ENCODE peak calls at places on chromosome 22, in nine cellular contexts. J, Y, Z, E, F, R, D, I and T are unnamed samples.

GRCh38 chr22:25496396-25497064 is 67.9 kb upstream of the GRK3 start:
- DNase-seq in R (no peak), Y (no peak), I (no peak), J (no peak), D (no peak), E (no peak), Z (no peak), F (no peak), T (no peak)

GRCh38 chr22:45975266-45976161 is 1.4 kb downstream of the WNT7B start:
- DNase-seq in D (peak; percentile 57), F (no peak), I (no peak), J (no peak), E (no peak), Y (no peak), R (no peak), Z (peak; percentile 40), T (peak; percentile 74)

GRCh38 chr22:26848244-26848920 is 191.0 kb downstream of the MIAT start:
- DNase-seq in F (peak; percentile 73), I (peak; percentile 18), Z (peak; percentile 28), Y (peak; percentile 71), R (no peak), E (no peak), D (no peak), J (no peak), T (no peak)

GRCh38 chr22:44167501-44167900 is 13.2 kb upstream of the PARVG start:
- DNase-seq in E (no peak), R (no peak), Z (no peak), F (no peak), Y (no peak), D (no peak), J (no peak), I (no peak), T (no peak)

GRCh38 chr22:19204640-19205039 is 26.1 kb upstream of the SLC25A1 start:
- DNase-seq in Z (no peak), J (no peak), E (no peak), R (no peak), F (no peak), I (no peak), Y (no peak), D (no peak), T (no peak)

GRCh38 chr22:36988075-36988474 is 31.2 kb downstream of the TST start:
- DNase-seq in F (no peak), J (no peak), D (no peak), Z (no peak), Y (no peak), I (no peak), E (no peak), R (no peak), T (no peak)

GRCh38 chr22:41458161-41458728 is 10.2 kb downstream of the PHF5A start:
- DNase-seq in F (no peak), E (no peak), Y (no peak), D (no peak), J (no peak), I (no peak), R (no peak), Z (no peak), T (no peak)

GRCh38 chr22:31106001-31106571 is 1.3 kb downstream of the SELENOM start:
- DNase-seq in D (no peak), Y (no peak), F (peak; percentile 33), R (no peak), E (peak; percentile 41), J (peak; percentile 19), Z (peak; percentile 39), I (no peak), T (no peak)

GRCh38 chr22:30927806-30928205 is 40.8 kb downstream of the MORC2 start:
- DNase-seq in E (no peak), F (no peak), J (no peak), D (no peak), R (no peak), Z (no peak), I (no peak), Y (no peak), T (no peak)

GRCh38 chr22:45316796-45317526 is 7.2 kb downstream of the FAM118A start:
- DNase-seq in Z (no peak), F (no peak), E (no peak), J (no peak), I (no peak), R (no peak), Y (no peak), D (no peak), T (no peak)

DNA sequence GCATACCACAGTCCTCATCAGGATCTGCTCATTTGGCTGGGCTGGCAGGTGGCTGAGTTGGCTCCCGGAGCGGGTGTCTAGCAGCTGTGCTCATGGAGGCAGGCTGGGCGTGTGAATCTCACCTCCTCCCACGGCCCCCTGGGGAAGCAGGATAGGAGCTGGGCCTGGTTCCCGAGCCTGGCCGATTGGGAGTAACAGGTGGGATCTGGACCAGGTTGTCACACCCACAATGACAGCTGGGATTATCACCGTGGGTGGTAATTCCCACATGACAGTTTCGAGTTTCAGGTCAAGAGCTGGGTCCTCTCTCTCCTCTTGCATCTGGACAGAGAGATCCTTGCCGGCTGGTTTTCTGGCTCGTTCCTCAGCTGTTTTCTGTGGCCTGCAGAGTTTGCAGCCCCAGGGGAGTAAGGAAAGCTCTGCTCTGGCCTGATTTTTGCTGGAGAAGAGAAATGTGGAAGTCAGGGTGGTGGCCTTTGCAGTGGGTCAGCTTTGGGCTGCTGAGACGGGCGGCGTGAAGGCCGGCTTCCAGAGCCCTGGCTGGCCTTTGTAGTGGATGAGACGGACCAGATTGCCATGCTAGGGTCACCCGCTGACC is 57.0 kb downstream of the BCR start:
- DNase-seq in I (no peak), Z (peak; percentile 96), E (peak; percentile 70), J (no peak), D (no peak), Y (peak; percentile 32), F (no peak), R (peak; percentile 41), T (no peak)
- H3K4me3 ChIP-seq in I (no peak overlapping the region), Z (no peak overlapping the region), E (no peak overlapping the region), J (no peak overlapping the region), D (no peak overlapping the region), Y (no peak overlapping the region), F (no peak overlapping the region), R (no peak overlapping the region), T (no peak overlapping the region)

GRCh38 chr22:29062286-29062949 is 787 bp upstream of the C22orf31 start:
- DNase-seq in D (no peak), F (no peak), J (no peak), E (no peak), I (no peak), R (no peak), Y (peak; percentile 22), Z (peak; percentile 87), T (no peak)
- H3K4me3 ChIP-seq in D (no peak overlapping the region), F (no peak overlapping the region), J (no peak overlapping the region), E (no peak overlapping the region), I (no peak overlapping the region), R (no peak overlapping the region), Y (no peak overlapping the region), Z (no peak overlapping the region), T (no peak overlapping the region)

GRCh38 chr22:39094717-39095389 is 2.2 kb upstream of the APOBEC3H start:
- DNase-seq in J (no peak), D (no peak), E (no peak), Z (peak; percentile 64), Y (no peak), R (no peak), I (no peak), F (no peak), T (peak; percentile 9)

GRCh38 chr22:39095971-39096370 is 1.1 kb upstream of the APOBEC3H start:
- DNase-seq in Z (no peak), E (no peak), R (no peak), Y (no peak), J (no peak), D (no peak), I (no peak), F (no peak), T (peak; percentile 16)

GRCh38 chr22:39098576-39098975 is 1.5 kb downstream of the APOBEC3H start:
- DNase-seq in J (no peak), I (no peak), Z (no peak), E (no peak), Y (no peak), D (no peak), R (no peak), F (no peak), T (no peak)

GRCh38 chr22:39098026-39098425 is 982 bp downstream of the APOBEC3H start:
- DNase-seq in D (no peak), J (no peak), Y (no peak), I (peak; percentile 55), R (no peak), F (no peak), E (no peak), Z (peak; percentile 62), T (no peak)

GRCh38 chr22:39097098-39098020 is at the start of gene APOBEC3H:
- DNase-seq in F (no peak), D (peak; percentile 88), I (peak; percentile 80), J (no peak), R (no peak), E (no peak), Y (no peak), Z (no peak), T (peak; percentile 13)
- H3K4me3 ChIP-seq in F (no peak within 1 kb of the TSS), D (no peak within 1 kb of the TSS), I (peak within 1 kb of the TSS; percentile 19), J (no peak within 1 kb of the TSS), R (no peak within 1 kb of the TSS), E (no peak within 1 kb of the TSS), Y (no peak within 1 kb of the TSS), Z (no peak within 1 kb of the TSS), T (no peak within 1 kb of the TSS)

GRCh38 chr22:50262460-50262911 is 1.0 kb upstream of the MAPK12 start:
- DNase-seq in Z (no peak), E (no peak), Y (no peak), F (no peak), D (peak; percentile 40), I (peak; percentile 67), J (peak; percentile 50), R (no peak), T (no peak)

GRCh38 chr22:50260801-50261614 is 475 bp downstream of the MAPK12 start:
- DNase-seq in J (peak; percentile 72), R (no peak), F (peak; percentile 71), D (no peak), Y (peak; percentile 57), I (peak; percentile 52), Z (no peak), E (no peak), T (no peak)

GRCh38 chr22:50260434-50260800 is 1.1 kb downstream of the MAPK12 start:
- DNase-seq in I (no peak), R (no peak), E (no peak), J (no peak), Y (no peak), D (no peak), Z (no peak), F (no peak), T (no peak)

GRCh38 chr22:50262973-50263617 is 1.6 kb upstream of the MAPK12 start:
- DNase-seq in F (no peak), Y (no peak), E (no peak), Z (no peak), J (no peak), R (no peak), D (no peak), I (no peak), T (no peak)

DNA sequence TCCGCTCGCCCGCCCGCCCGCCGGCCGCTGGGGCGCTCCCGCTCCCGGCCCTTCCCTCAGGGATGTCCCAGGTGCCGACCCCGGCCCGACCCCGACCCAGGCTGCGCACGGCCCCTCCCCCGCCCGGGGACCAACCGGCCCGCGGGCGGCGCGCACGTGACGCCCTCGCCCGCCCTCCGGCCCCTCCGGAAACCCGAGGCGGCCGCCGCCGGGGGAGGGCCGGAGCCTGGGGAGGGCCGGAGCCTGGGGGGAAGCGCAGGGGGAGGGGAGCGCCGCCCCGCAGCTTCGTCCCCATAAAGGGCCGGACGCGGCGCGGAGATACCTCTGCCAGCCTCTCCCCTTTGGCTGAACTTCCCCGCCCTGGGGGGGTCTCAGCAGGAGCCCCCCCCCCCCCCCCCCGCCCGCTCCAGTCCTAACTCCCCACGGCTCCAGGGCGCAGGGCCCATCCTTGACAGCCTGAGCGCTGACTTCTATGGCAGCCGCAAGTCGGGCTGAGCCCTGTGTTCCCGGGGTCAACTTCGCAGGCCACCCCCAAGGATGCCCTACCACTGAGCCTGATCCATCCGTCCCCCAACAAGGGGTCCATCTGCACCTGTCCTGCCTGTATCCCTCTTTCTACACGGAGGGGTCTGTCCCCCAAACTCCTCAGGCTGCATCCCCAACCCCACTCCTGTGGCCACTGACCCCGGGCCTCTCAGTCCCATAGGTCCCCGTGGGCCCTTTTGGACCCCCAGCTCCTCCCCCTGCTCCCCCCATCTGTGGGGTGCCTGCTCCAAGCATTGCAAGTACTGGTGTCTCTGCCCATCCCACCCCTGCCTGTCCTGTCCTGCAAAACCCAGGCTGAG is at the start of gene MAPK12:
- DNase-seq in Y (no peak), R (no peak), D (no peak), Z (no peak), J (no peak), I (peak; percentile 53), E (no peak), F (no peak), T (no peak)
- H3K4me3 ChIP-seq in Y (peak within 1 kb of the TSS; percentile 76), R (peak within 1 kb of the TSS; percentile 75), D (peak within 1 kb of the TSS; percentile 52), Z (peak within 1 kb of the TSS; percentile 55), J (peak within 1 kb of the TSS; percentile 90), I (peak within 1 kb of the TSS; percentile 62), E (peak within 1 kb of the TSS; percentile 2), F (peak within 1 kb of the TSS; percentile 72), T (peak within 1 kb of the TSS; percentile 47)